ENCODE peak calls at places on chromosomes 4 and X, in ten cellular contexts. S is nephron progenitor cell; Q is NCI-H1105 treated with DMSO at 0.1 percent for 48 hours; G is Calu3; H is DMS79; X is stimulated activated CD4-positive, alpha-beta T cell treated with anti-CD3 and anti-CD28 coated beads, Interleukin-1b, Interleukin-23, amount 100 ng/mL, for 24 hours; W is Right ventricle myocardium inferior; R is activated CD4-positive, alpha-beta memory T cell treated with anti-CD3 and anti-CD28 coated beads, Interleukin-2, amount 10 ng/mL, durations not matched to agents 7 days and 5 days; F is IMR-90; P is foreskin fibroblast. L is an unnamed sample.

GRCh38 chrX:44489515-44489914 is 53.1 kb downstream of the FUNDC1 start:
- DNase-seq in S (no peak), Q (no peak), G (no peak), H (no peak), X (no peak), W (no peak), R (no peak), F (no peak), P (no peak), L (no peak)

GRCh38 chrX:53598169-53598568 is 88.3 kb downstream of the HUWE1 start:
- DNase-seq in S (no peak), Q (no peak), G (no peak), H (no peak), X (no peak), W (no peak), R (no peak), F (no peak), P (no peak), L (no peak)

GRCh38 chr4:2792711-2793577 is at the start of gene SH3BP2:
- DNase-seq in S (peak; percentile 90), Q (no peak), G (peak; percentile 53), H (no peak), X (peak; percentile 39), W (peak; percentile 96), R (peak; percentile 65), F (peak; percentile 49), P (peak; percentile 87), L (no peak)

GRCh38 chrX:11412715-11413623 is 119.8 kb downstream of the AMELX start:
- DNase-seq in S (no peak), Q (no peak), G (no peak), H (no peak), X (no peak), W (no peak), R (no peak), F (no peak), P (no peak), L (no peak)

GRCh38 chr4:73103799-73104503 is 34.4 kb upstream of the COX18 start:
- DNase-seq in S (no peak), Q (no peak), G (no peak), H (no peak), X (no peak), W (no peak), R (no peak), F (peak; percentile 32), P (peak; percentile 4), L (no peak)

GRCh38 chrX:39253551-39253950 is 452.3 kb downstream of the MID1IP1 start:
- DNase-seq in S (no peak), Q (no peak), G (no peak), H (no peak), X (no peak), W (no peak), R (no peak), F (no peak), P (peak; percentile 4), L (no peak)

GRCh38 chr4:113407409-113407808 is 354.1 kb downstream of the CAMK2D start:
- DNase-seq in S (no peak), Q (peak; percentile 30), G (no peak), H (peak; percentile 0), X (no peak), W (no peak), R (no peak), F (no peak), P (no peak), L (peak; percentile 22)

GRCh38 chrX:123964155-123964554 is 2.6 kb downstream of the STAG2 start:
- DNase-seq in S (no peak), Q (no peak), G (no peak), H (no peak), X (no peak), W (no peak), R (no peak), F (peak; percentile 43), P (peak; percentile 13), L (no peak)

GRCh38 chr4:95155759-95156451 is 392.9 kb downstream of the UNC5C start:
- DNase-seq in S (no peak), Q (peak; percentile 10), G (no peak), H (no peak), X (no peak), W (no peak), R (no peak), F (peak; percentile 41), P (peak; percentile 27), L (peak; percentile 36)

GRCh38 chr4:127048371-127049085 is 584.2 kb upstream of the INTU start:
- DNase-seq in S (no peak), Q (no peak), G (no peak), H (no peak), X (no peak), W (no peak), R (no peak), F (peak; percentile 34), P (peak; percentile 43), L (no peak)

L was measured in NCI-H2171 treated with DMSO at 0.1 percent for 48 hours.